ENCODE peak calls at places on chromosome 5, in nine cellular contexts. V is COR-L47; A is stomach; O is GM03348; T is pons; D is activated CD4-positive, CD25-positive, alpha-beta regulatory T cell treated with anti-CD3 and anti-CD28 coated beads, Interleukin-2, amount 50 U/mL, for 16 hours; Z is activated CD4-positive, alpha-beta T cell treated with anti-CD3 and anti-CD28 coated beads for 24 hours; C is thoracic aorta; Y is AG10803. H is an unnamed sample.

GRCh38 chr5:131821221-131821620 is 24.4 kb upstream of the FNIP1 start:
- DNase-seq in V (no peak), D (no peak), T (no peak), Z (no peak), C (no peak), Y (peak), O (no peak), A (no peak), H (peak)

GRCh38 chr5:124743534-124744169 is 2.8 kb downstream of the ZNF608 start:
- DNase-seq in D (no peak), V (no peak), Y (no peak), O (no peak), C (no peak), A (no peak), Z (no peak), T (no peak), H (no peak)

GRCh38 chr5:178625679-178626483 is 969 bp downstream of the CLK4 start:
- DNase-seq in D (no peak), V (no peak), A (no peak), C (no peak), Y (peak), O (peak), T (peak), Z (no peak), H (peak)

GRCh38 chr5:99331061-99331460 is 402.3 kb upstream of the CHD1 start:
- DNase-seq in T (no peak), A (no peak), C (no peak), Y (no peak), Z (no peak), O (no peak), V (peak), D (no peak), H (no peak)

GRCh38 chr5:84861306-84861705 is 476.6 kb upstream of the EDIL3 start:
- DNase-seq in Y (no peak), V (no peak), A (no peak), D (no peak), C (no peak), O (no peak), Z (no peak), T (no peak), H (no peak)

GRCh38 chr5:80754900-80755299 is 100.1 kb upstream of the DHFR start:
- DNase-seq in T (no peak), Z (no peak), Y (no peak), V (peak), C (no peak), D (no peak), O (no peak), A (no peak), H (no peak)

GRCh38 chr5:36244076-36244475 is 2.4 kb upstream of the NADK2 start:
- DNase-seq in C (no peak), Y (no peak), V (no peak), T (no peak), A (no peak), Z (no peak), D (no peak), O (no peak), H (no peak)

GRCh38 chr5:116953251-116953934 is 378.8 kb upstream of the SEMA6A start:
- DNase-seq in Y (no peak), D (no peak), T (peak), O (no peak), Z (no peak), C (no peak), V (peak), A (no peak), H (no peak)

GRCh38 chr5:149656576-149657182 is 73.4 kb upstream of the PPARGC1B start:
- DNase-seq in D (no peak), T (no peak), O (no peak), C (no peak), Y (no peak), A (peak), V (peak), Z (no peak), H (peak)

GRCh38 chr5:10602031-10602806 is 38.3 kb downstream of the ANKRD33B start:
- DNase-seq in C (no peak), D (no peak), O (no peak), V (no peak), A (no peak), T (peak), Z (no peak), Y (no peak), H (no peak)

H was measured in fibroblast of villous mesenchyme.